ENCODE peak calls at places on chromosomes 12 and 14, in nine cellular contexts. D is fibroblast of mammary gland; K is mesenchymal stem cell; H is psoas muscle; U is activated CD8-positive, alpha-beta memory T cell treated with anti-CD3 and anti-CD28 coated beads, Interleukin-2, amount 50 U/mL, for 48 hours; L is NCI-H2171 treated with DMSO at 0.1 percent for 48 hours; R is NCI-H460; M is activated T-cell treated with anti-CD3 and anti-CD28 coated beads for 1 hour; X is Daoy. A is an unnamed sample.

GRCh38 chr12:10557766-10558165 is 52.1 kb downstream of the EIF2S3B start:
- DNase-seq in D (no peak), K (no peak), H (no peak), U (no peak), L (no peak), R (no peak), M (no peak), X (no peak), A (no peak)

GRCh38 chr12:67161322-67161918 is 107.7 kb upstream of the CAND1 start:
- DNase-seq in D (peak), K (peak), H (no peak), U (no peak), L (no peak), R (peak), M (peak), X (peak), A (no peak)

GRCh38 chr12:78260976-78261375 is 430.3 kb downstream of the NAV3 start:
- DNase-seq in D (no peak), K (no peak), H (no peak), U (no peak), L (peak), R (no peak), M (no peak), X (no peak), A (no peak)

GRCh38 chr12:65170245-65170881 is 980 bp downstream of the LEMD3 start:
- DNase-seq in D (peak), K (peak), H (peak), U (peak), L (peak), R (peak), M (peak), X (peak), A (peak)

GRCh38 chr14:68623828-68624227 is 169.0 kb downstream of the ZFP36L1 start:
- DNase-seq in D (no peak), K (no peak), H (no peak), U (no peak), L (no peak), R (no peak), M (no peak), X (no peak), A (no peak)

GRCh38 chr14:36507847-36508417 is 12.1 kb downstream of the NKX2-1 start:
- DNase-seq in D (no peak), K (no peak), H (no peak), U (no peak), L (peak), R (no peak), M (no peak), X (no peak), A (no peak)

GRCh38 chr14:31208546-31209424 is 1.2 kb upstream of the HECTD1 start:
- DNase-seq in D (no peak), K (no peak), H (no peak), U (peak), L (no peak), R (no peak), M (no peak), X (no peak), A (no peak)

GRCh38 chr14:64623576-64624165 is 73.9 kb downstream of the PPP1R36 start:
- DNase-seq in D (no peak), K (no peak), H (no peak), U (no peak), L (no peak), R (no peak), M (no peak), X (no peak), A (no peak)

GRCh38 chr14:69484444-69485113 is at the start of gene PLEKHD1:
- DNase-seq in D (no peak), K (no peak), H (no peak), U (no peak), L (no peak), R (no peak), M (no peak), X (peak), A (no peak)

GRCh38 chr14:51638071-51638944 is 13.4 kb upstream of the FRMD6 start:
- DNase-seq in D (peak), K (no peak), H (no peak), U (no peak), L (no peak), R (peak), M (no peak), X (peak), A (no peak)

A was measured in effector CD8-positive, alpha-beta T cell.